ENCODE peak calls at places on chromosomes 2 and 18, in six cellular contexts. H is GM13976; V is CD8-positive, alpha-beta T cell; A is AG04449; L is epithelial cell of proximal tubule; B is lower leg skin. I is an unnamed sample.

GRCh38 chr2:152393377-152393776 is 58.4 kb downstream of the FMNL2 start:
- DNase-seq in B (no peak), L (no peak), V (no peak), A (no peak), H (no peak), I (no peak)

GRCh38 chr18:63439334-63439733 is 17.1 kb upstream of the VPS4B start:
- DNase-seq in A (no peak), H (peak), L (no peak), B (peak), V (peak), I (no peak)

GRCh38 chr2:131521961-131522781 is 5.5 kb upstream of the CCDC74A start:
- DNase-seq in A (no peak), V (no peak), H (no peak), L (no peak), B (no peak), I (no peak)

GRCh38 chr2:70995227-70995729 is 605 bp upstream of the TEX261 start:
- DNase-seq in H (peak), A (no peak), L (no peak), B (no peak), V (peak), I (no peak)

GRCh38 chr2:32246911-32247310 is 17.8 kb downstream of the NLRC4 start:
- DNase-seq in A (no peak), B (no peak), V (no peak), L (no peak), H (no peak), I (no peak)

GRCh38 chr18:13563390-13563805 is 163.0 kb downstream of the FAM210A start:
- DNase-seq in B (no peak), A (no peak), V (no peak), H (no peak), L (no peak), I (no peak)

GRCh38 chr2:7586898-7587297 is 669.7 kb downstream of the RNF144A start:
- DNase-seq in H (no peak), V (no peak), B (no peak), L (no peak), A (no peak), I (no peak)

GRCh38 chr2:65431417-65432226 is 777 bp downstream of the SPRED2 start:
- DNase-seq in A (no peak), H (peak), L (no peak), B (peak), V (peak), I (peak)

GRCh38 chr2:225157052-225157451 is 114.8 kb upstream of the DOCK10 start:
- DNase-seq in B (no peak), H (no peak), L (no peak), V (no peak), A (no peak), I (no peak)

GRCh38 chr2:172449916-172450550 is 22.6 kb downstream of the ITGA6 start:
- DNase-seq in L (no peak), B (no peak), V (peak), A (no peak), H (no peak), I (no peak)

GRCh38 chr2:207746131-207746530 is 23.6 kb downstream of the FZD5 start:
- DNase-seq in B (no peak), H (peak), A (peak), L (no peak), V (peak), I (peak)

GRCh38 chr2:8648441-8648840 is 33.4 kb upstream of the ID2 start:
- DNase-seq in L (no peak), A (no peak), V (no peak), H (no peak), B (no peak), I (no peak)

GRCh38 chr18:11999431-11999830 is 18.1 kb downstream of the IMPA2 start:
- DNase-seq in L (no peak), B (no peak), H (no peak), V (no peak), A (no peak), I (no peak)

GRCh38 chr18:70288851-70289328 is at the start of gene SOCS6:
- DNase-seq in L (no peak), A (no peak), V (peak), H (peak), B (no peak), I (peak)

GRCh38 chr2:61175036-61175435 is 13.0 kb downstream of the C2orf74 start:
- DNase-seq in H (no peak), V (no peak), A (no peak), B (no peak), L (no peak), I (no peak)

GRCh38 chr2:11835403-11835802 is 89.0 kb downstream of the LPIN1 start:
- DNase-seq in L (no peak), V (no peak), H (no peak), B (no peak), A (no peak), I (no peak)

GRCh38 chr2:85888020-85888744 is 608 bp downstream of the ST3GAL5 start:
- DNase-seq in L (no peak), H (peak), A (no peak), V (peak), B (peak), I (peak)

GRCh38 chr18:52341617-52342381 is 1.8 kb downstream of the DCC start:
- DNase-seq in V (no peak), B (no peak), H (no peak), L (no peak), A (no peak), I (peak)

GRCh38 chr18:54928236-54928635 is 31.0 kb downstream of the CCDC68 start:
- DNase-seq in H (no peak), B (no peak), L (no peak), V (no peak), A (no peak), I (no peak)

GRCh38 chr18:54932472-54932871 is 26.8 kb downstream of the CCDC68 start:
- DNase-seq in H (no peak), A (no peak), L (no peak), B (no peak), V (no peak), I (no peak)

GRCh38 chr18:54926593-54927297 is 32.5 kb downstream of the CCDC68 start:
- DNase-seq in L (no peak), A (no peak), H (no peak), V (no peak), B (no peak), I (no peak)

GRCh38 chr18:54931152-54931551 is 28.1 kb downstream of the CCDC68 start:
- DNase-seq in L (no peak), H (no peak), B (no peak), A (no peak), V (no peak), I (no peak)
- TF ChIP-seq CTCF in L (peak), H (no peak), B (no peak), A (no peak), V (no peak), I (no peak)

GRCh38 chr2:101380376-101380775 is 6.9 kb downstream of the CREG2 start:
- DNase-seq in A (peak), B (no peak), L (no peak), H (no peak), V (no peak), I (no peak)

GRCh38 chr2:101375653-101376052 is 11.7 kb downstream of the CREG2 start:
- DNase-seq in L (no peak), H (no peak), V (no peak), A (no peak), B (no peak), I (no peak)

GRCh38 chr2:101372792-101373191 is 14.5 kb downstream of the CREG2 start:
- DNase-seq in A (no peak), L (no peak), B (no peak), H (no peak), V (no peak), I (no peak)

GRCh38 chr2:101371635-101372034 is 15.7 kb downstream of the CREG2 start:
- DNase-seq in A (no peak), B (no peak), L (no peak), V (no peak), H (no peak), I (no peak)

GRCh38 chr2:101374821-101375561 is 12.3 kb downstream of the CREG2 start:
- DNase-seq in B (no peak), L (no peak), A (no peak), H (no peak), V (no peak), I (no peak)
- TF ChIP-seq CTCF in B (no peak), L (no peak), A (no peak), H (no peak), V (no peak), I (no peak)

GRCh38 chr2:184611221-184612085 is 13.1 kb downstream of the ZNF804A start:
- DNase-seq in B (no peak), V (no peak), L (no peak), A (no peak), H (no peak), I (no peak)
- TF ChIP-seq CTCF in B (no peak), V (no peak), L (peak), A (no peak), H (no peak), I (peak)

GRCh38 chr2:63047193-63047533 is 3.5 kb upstream of the OTX1 start:
- DNase-seq in H (peak), A (no peak), L (no peak), B (no peak), V (no peak), I (no peak)

GRCh38 chr2:63049291-63050185 is 1.1 kb upstream of the OTX1 start:
- DNase-seq in A (no peak), V (no peak), L (no peak), H (peak), B (no peak), I (no peak)

GRCh38 chr2:63050186-63050915 is at the start of gene OTX1:
- DNase-seq in B (no peak), H (peak), A (no peak), V (peak), L (no peak), I (peak)

GRCh38 chr2:63048367-63049171 is 2.1 kb upstream of the OTX1 start:
- DNase-seq in A (no peak), V (no peak), B (no peak), H (peak), L (no peak), I (no peak)

DNA sequence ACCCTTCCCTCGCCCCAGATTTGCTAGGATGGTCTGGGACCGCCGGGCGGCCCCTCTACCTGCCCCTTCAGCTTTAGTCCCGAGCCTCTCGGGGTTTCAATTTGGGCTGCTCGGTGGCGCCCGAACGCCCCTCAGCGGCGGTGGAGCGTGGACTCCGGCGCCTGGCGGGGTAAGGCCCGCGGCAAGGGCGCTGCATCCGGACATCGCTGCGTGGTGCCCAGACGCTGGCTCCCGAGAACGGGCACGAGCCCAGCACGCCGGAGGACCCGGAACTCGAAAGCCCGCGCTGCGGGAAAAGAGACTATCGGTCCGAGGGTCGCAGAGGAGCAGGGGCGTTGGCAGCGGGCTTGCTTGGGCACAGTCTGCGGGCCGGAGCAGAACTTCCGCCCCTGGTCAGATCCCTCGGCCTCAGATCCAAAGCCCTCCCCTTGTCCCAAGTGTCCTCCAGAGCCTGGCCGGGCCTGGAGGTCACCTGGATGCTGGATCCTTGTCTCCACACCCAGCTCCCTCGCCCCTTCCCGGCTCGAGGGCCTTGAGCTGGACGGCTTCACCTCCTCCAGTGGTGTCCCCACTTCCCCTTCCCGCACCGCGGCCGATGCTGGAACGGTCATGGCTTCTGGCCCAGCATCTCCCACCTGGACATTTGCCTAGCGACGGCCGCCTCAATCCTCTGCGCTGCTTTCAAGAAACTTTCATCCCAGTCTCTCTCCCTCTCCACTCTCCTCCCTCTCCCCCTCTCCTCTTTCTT is 2.9 kb upstream of the OTX1 start:
- DNase-seq in V (no peak), B (no peak), H (peak), L (no peak), A (no peak), I (no peak)
- TF ChIP-seq CTCF in V (no peak), B (no peak), H (no peak), L (no peak), A (no peak), I (no peak)

I was measured in progenitor cell of endocrine pancreas.